ENCODE peak calls at places on chromosomes 4 and X, in nine cellular contexts. Y, J, R, T, B, C, V, Z and A are unnamed samples. For H3K9me3, the result is how much of the 10 kb centered on the place peaks cover.

GRCh38 chr4:187485676-187486075 is 509.9 kb upstream of the ZFP42 start:
- DNase-seq in Y (no peak), J (no peak), R (no peak), T (no peak), B (no peak), C (no peak), V (no peak), Z (no peak), A (no peak)

GRCh38 chrX:109875831-109876230 is 127.1 kb upstream of the TMEM164 start:
- DNase-seq in Y (no peak), J (no peak), R (no peak), T (no peak), B (no peak), C (no peak), V (no peak), Z (no peak), A (no peak)

GRCh38 chr4:111031180-111031579 is 408.3 kb upstream of the PITX2 start:
- DNase-seq in Y (no peak), J (no peak), R (peak), T (no peak), B (no peak), C (no peak), V (peak), Z (no peak), A (no peak)

GRCh38 chrX:7215842-7216241 is 67.9 kb upstream of the PUDP start:
- DNase-seq in Y (no peak), J (no peak), R (peak), T (no peak), B (no peak), C (no peak), V (no peak), Z (no peak), A (no peak)

GRCh38 chr4:151276787-151277557 is at the start of gene PRSS48:
- DNase-seq in Y (peak), J (no peak), R (peak), T (no peak), B (peak), C (no peak), V (peak), Z (peak), A (no peak)

GRCh38 chr4:7157666-7158065 is 34.7 kb upstream of the SORCS2 start:
- DNase-seq in Y (no peak), J (no peak), R (no peak), T (no peak), B (no peak), C (peak), V (no peak), Z (no peak), A (no peak)

GRCh38 chrX:40097492-40098263 is at the start of gene BCOR:
- DNase-seq in Y (peak), J (peak), R (peak), T (no peak), B (peak), C (no peak), V (peak), Z (peak), A (peak)

GRCh38 chrX:129478516-129478915 is 44.8 kb downstream of the SMARCA1 start:
- DNase-seq in Y (no peak), J (no peak), R (peak), T (no peak), B (no peak), C (no peak), V (peak), Z (no peak), A (no peak)

GRCh38 chr4:118034061-118034785 is at the start of gene NDST3:
- DNase-seq in Y (peak), J (no peak), R (peak), T (no peak), B (no peak), C (no peak), V (peak), Z (no peak), A (no peak)

GRCh38 chr4:155891058-155891457 is 12.4 kb upstream of the TDO2 start:
- DNase-seq in Y (no peak), J (no peak), R (peak), T (no peak), B (no peak), C (no peak), V (peak), Z (no peak), A (no peak)

GRCh38 chr4:113384600-113384999 is 335.1 kb downstream of the ANK2 start:
- DNase-seq in Y (no peak), J (no peak), R (peak), T (no peak), B (no peak), C (no peak), V (peak), Z (no peak), A (no peak)

GRCh38 chr4:108854781-108855180 is 91.9 kb upstream of the ETNPPL start:
- DNase-seq in Y (no peak), J (no peak), R (peak), T (no peak), B (no peak), C (no peak), V (no peak), Z (no peak), A (no peak)

GRCh38 chrX:107935664-107936433 is 46.3 kb downstream of the TEX13B start:
- DNase-seq in Y (no peak), J (no peak), R (peak), T (no peak), B (no peak), C (no peak), V (peak), Z (no peak), A (no peak)

GRCh38 chr4:53653484-53654053 is 62.3 kb upstream of the LNX1 start:
- DNase-seq in Y (no peak), J (no peak), R (peak), T (peak), B (no peak), C (no peak), V (peak), Z (no peak), A (no peak)

GRCh38 chr4:140251566-140251965 is 97.6 kb upstream of the MAML3 start:
- DNase-seq in Y (no peak), J (no peak), R (no peak), T (no peak), B (no peak), C (no peak), V (no peak), Z (no peak), A (no peak)

GRCh38 chrX:70476934-70477733 is 32.5 kb downstream of the DLG3 start:
- DNase-seq in Y (peak), J (no peak), R (peak), T (no peak), B (no peak), C (no peak), V (peak), Z (no peak), A (peak)

GRCh38 chr4:113635739-113636437 is 125.7 kb downstream of the CAMK2D start:
- DNase-seq in Y (no peak), J (no peak), R (no peak), T (no peak), B (no peak), C (no peak), V (no peak), Z (no peak), A (no peak)

GRCh38 chr4:170145120-170145519 is 55.4 kb upstream of the AADAT start:
- DNase-seq in Y (no peak), J (no peak), R (no peak), T (no peak), B (no peak), C (no peak), V (no peak), Z (no peak), A (no peak)

GRCh38 chr4:36111180-36111579 is 133.1 kb downstream of the ARAP2 start:
- DNase-seq in Y (no peak), J (no peak), R (no peak), T (no peak), B (no peak), C (no peak), V (no peak), Z (no peak), A (no peak)

GRCh38 chr4:24568425-24568824 is 15.9 kb downstream of the DHX15 start:
- DNase-seq in Y (no peak), J (no peak), R (peak), T (no peak), B (no peak), C (no peak), V (no peak), Z (no peak), A (no peak)

GRCh38 chrX:71618303-71618721 is at the start of gene CXCR3:
- DNase-seq in Y (no peak), J (peak), R (no peak), T (peak), B (peak), C (no peak), V (no peak), Z (peak), A (peak)

GRCh38 chrX:131729295-131729694 is 185.4 kb downstream of the OR13H1 start:
- DNase-seq in Y (peak), J (no peak), R (no peak), T (peak), B (no peak), C (no peak), V (no peak), Z (peak), A (no peak)

GRCh38 chrX:97117572-97117971 is 233.9 kb downstream of the RPA4 start:
- DNase-seq in Y (no peak), J (no peak), R (no peak), T (no peak), B (no peak), C (no peak), V (no peak), Z (no peak), A (no peak)

GRCh38 chr4:101230806-101231426 is 116.4 kb downstream of the PPP3CA start:
- DNase-seq in Y (no peak), J (no peak), R (peak), T (no peak), B (no peak), C (no peak), V (no peak), Z (no peak), A (no peak)

GRCh38 chrX:50579955-50580354 is 109.3 kb upstream of the DGKK start:
- DNase-seq in Y (peak), J (no peak), R (peak), T (peak), B (peak), C (no peak), V (peak), Z (peak), A (peak)

GRCh38 chrX:107014927-107015326 is 14.9 kb upstream of the MORC4 start:
- DNase-seq in Y (no peak), J (no peak), R (peak), T (no peak), B (no peak), C (no peak), V (peak), Z (no peak), A (no peak)

GRCh38 chrX:20433376-20433775 is 166.7 kb upstream of the RPS6KA3 start:
- DNase-seq in Y (no peak), J (no peak), R (no peak), T (no peak), B (no peak), C (no peak), V (peak), Z (no peak), A (no peak)

GRCh38 chrX:153317996-153318722 is 3.4 kb downstream of the PNMA6F start:
- DNase-seq in Y (no peak), J (no peak), R (no peak), T (no peak), B (no peak), C (no peak), V (no peak), Z (no peak), A (peak)

GRCh38 chrX:39439910-39440733 is 638.9 kb downstream of the MID1IP1 start:
- DNase-seq in Y (peak), J (no peak), R (no peak), T (peak), B (no peak), C (no peak), V (no peak), Z (no peak), A (no peak)

GRCh38 chr4:144595681-144596080 is 50.3 kb upstream of the HHIP start:
- DNase-seq in Y (no peak), J (no peak), R (no peak), T (no peak), B (no peak), C (no peak), V (no peak), Z (no peak), A (no peak)

GRCh38 chr4:75345436-75345835 is 168.8 kb downstream of the RCHY1 start:
- DNase-seq in Y (no peak), J (no peak), R (peak), T (no peak), B (no peak), C (no peak), V (peak), Z (no peak), A (no peak)

GRCh38 chrX:147981038-147981752 is at the start of gene FMR1NB:
- DNase-seq in Y (no peak), J (no peak), R (no peak), T (peak), B (no peak), C (no peak), V (no peak), Z (no peak), A (no peak)

GRCh38 chr4:1362046-1362445 is 15.0 kb downstream of the UVSSA start:
- DNase-seq in Y (no peak), J (no peak), R (no peak), T (no peak), B (no peak), C (no peak), V (no peak), Z (no peak), A (no peak)

GRCh38 chr4:1364217-1364616 is 17.2 kb downstream of the UVSSA start:
- DNase-seq in Y (no peak), J (no peak), R (no peak), T (no peak), B (no peak), C (no peak), V (no peak), Z (no peak), A (no peak)

GRCh38 chr4:1362521-1362920 is 15.5 kb downstream of the UVSSA start:
- DNase-seq in Y (no peak), J (no peak), R (no peak), T (no peak), B (no peak), C (no peak), V (no peak), Z (no peak), A (peak)

GRCh38 chr4:1364748-1365147 is 17.7 kb downstream of the UVSSA start:
- DNase-seq in Y (no peak), J (peak), R (no peak), T (no peak), B (no peak), C (no peak), V (no peak), Z (no peak), A (peak)

DNA sequence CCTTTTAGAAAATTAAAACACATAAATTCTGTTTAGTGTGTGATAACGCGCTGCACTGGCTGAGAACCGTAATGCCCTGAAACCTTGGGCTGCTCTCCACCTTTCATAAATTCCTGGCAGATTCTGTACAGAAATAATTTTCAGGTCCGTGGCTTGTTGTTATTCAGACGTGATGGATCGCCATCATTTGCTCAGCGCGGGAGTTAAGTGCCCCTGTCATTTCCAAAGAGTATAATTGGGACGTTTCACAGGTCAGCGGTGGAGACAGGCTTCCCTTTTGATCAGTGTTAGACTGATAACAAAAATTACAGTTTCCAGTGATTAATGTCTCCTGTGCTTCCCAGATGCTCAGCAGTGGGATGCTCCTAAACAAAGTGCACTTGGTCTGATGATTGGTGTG is 16.5 kb downstream of the UVSSA start:
- DNase-seq in Y (no peak), J (no peak), R (no peak), T (no peak), B (no peak), C (no peak), V (no peak), Z (no peak), A (no peak)
- H3K27ac ChIP-seq in Y (no peak), J (no peak), R (no peak), T (no peak), B (no peak), C (no peak), V (no peak), Z (no peak), A (no peak)

GRCh38 chrX:45757272-45757671 is 556.6 kb upstream of the DIPK2B start:
- DNase-seq in Y (no peak), J (no peak), R (peak), T (no peak), B (no peak), C (no peak), V (no peak), Z (no peak), A (no peak)

GRCh38 chrX:45758319-45758718 is 557.6 kb upstream of the DIPK2B start:
- DNase-seq in Y (no peak), J (peak), R (peak), T (peak), B (no peak), C (no peak), V (peak), Z (peak), A (no peak)

GRCh38 chrX:45756562-45756961 is 555.9 kb upstream of the DIPK2B start:
- DNase-seq in Y (no peak), J (no peak), R (no peak), T (no peak), B (no peak), C (no peak), V (peak), Z (no peak), A (no peak)

GRCh38 chrX:45758738-45759397 is 558.2 kb upstream of the DIPK2B start:
- DNase-seq in Y (no peak), J (peak), R (peak), T (peak), B (no peak), C (no peak), V (peak), Z (peak), A (no peak)

GRCh38 chrX:45755719-45756118 is 555.0 kb upstream of the DIPK2B start:
- DNase-seq in Y (no peak), J (no peak), R (no peak), T (no peak), B (no peak), C (no peak), V (no peak), Z (no peak), A (no peak)
- H3K4me3 ChIP-seq in Y (no peak), J (no peak), R (peak), T (no peak), B (no peak), C (no peak), V (peak), Z (no peak), A (no peak)

GRCh38 chr4:11774346-11774745 is 345.7 kb upstream of the HS3ST1 start:
- DNase-seq in Y (no peak), J (no peak), R (no peak), T (no peak), B (no peak), C (no peak), V (no peak), Z (no peak), A (no peak)
- H3K9me3 ChIP-seq in Y (under half), J (under half), R (under half), T (under half), B (under half), C (under half), V (under half), Z (under half), A (under half)

DNA sequence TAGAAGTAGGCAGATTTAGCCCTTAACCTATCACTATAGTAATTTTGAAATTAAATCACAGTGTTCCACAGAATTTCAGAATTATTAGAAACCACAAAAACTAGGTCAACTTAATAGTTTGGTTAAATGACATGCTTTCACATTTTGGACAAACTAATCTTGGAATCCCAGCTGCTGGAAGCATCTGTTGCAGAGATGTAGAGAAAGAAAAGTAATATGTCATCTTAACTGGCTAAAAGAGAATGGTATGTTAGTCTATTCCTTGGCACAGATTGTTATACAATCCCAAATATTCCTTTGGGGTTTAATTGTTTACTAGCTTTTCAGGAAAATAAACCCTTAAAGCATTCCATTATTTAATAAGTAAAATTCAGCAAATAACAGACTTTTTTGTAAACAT is 519.9 kb downstream of the IL15 start:
- DNase-seq in Y (no peak), J (no peak), R (no peak), T (no peak), B (no peak), C (no peak), V (no peak), Z (no peak), A (no peak)
- H3K27ac ChIP-seq in Y (no peak), J (no peak), R (no peak), T (no peak), B (no peak), C (no peak), V (no peak), Z (no peak), A (no peak)

GRCh38 chrX:154918060-154918483 is 31.9 kb downstream of the F8A1 start:
- DNase-seq in Y (peak), J (peak), R (peak), T (peak), B (peak), C (no peak), V (peak), Z (peak), A (peak)
- H3K4me3 ChIP-seq in Y (peak), J (no peak), R (peak), T (no peak), B (peak), C (no peak), V (peak), Z (no peak), A (peak)

DNA sequence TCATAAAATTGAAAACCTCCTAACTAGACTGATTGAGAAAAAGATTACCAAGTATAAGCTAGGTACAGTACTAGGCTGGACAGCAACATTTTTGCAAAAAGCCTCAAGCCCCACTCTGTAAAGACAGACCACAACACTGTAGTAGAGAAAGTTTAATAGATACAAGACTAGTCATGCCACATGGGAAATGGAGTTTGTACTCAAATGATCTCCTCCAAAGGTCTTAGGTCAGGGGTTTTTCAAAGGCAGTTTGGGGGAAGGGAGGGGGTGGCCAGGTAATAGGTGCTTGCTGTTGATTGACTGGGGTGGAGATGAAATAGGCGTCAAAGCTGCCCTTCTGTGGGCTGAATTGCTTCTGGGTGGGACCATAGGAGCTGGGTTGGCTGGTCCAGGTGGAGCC is 14.2 kb downstream of the CNGA1 start:
- DNase-seq in Y (no peak), J (no peak), R (no peak), T (no peak), B (no peak), C (no peak), V (no peak), Z (no peak), A (no peak)
- H3K9me3 ChIP-seq in Y (under half), J (under half), R (under half), T (under half), B (under half), C (under half), V (under half), Z (under half), A (under half)

GRCh38 chrX:10041383-10041782 is 74.2 kb downstream of the CLDN34 start:
- DNase-seq in Y (no peak), J (no peak), R (peak), T (no peak), B (no peak), C (no peak), V (no peak), Z (no peak), A (no peak)
- H3K27ac ChIP-seq in Y (no peak), J (no peak), R (no peak), T (no peak), B (no peak), C (no peak), V (peak), Z (no peak), A (no peak)